ENCODE peak calls at places on chromosomes 11 and 22, in six cellular contexts. One of them, this sample, is unnamed.

GRCh38 chr11:66784575-66784974 is 55.6 kb upstream of the SPTBN2 start:
- DNase-seq in mesenchymal stem cell: no peak
- DNase-seq in IMR-90: peak; percentile 2
- DNase-seq in H1: no peak
- DNase-seq in mesendoderm: no peak
- DNase-seq in trophoblast cell: no peak
- DNase-seq in this sample: no peak

GRCh38 chr22:20531404-20532181 is 24.2 kb downstream of the MED15 start:
- DNase-seq in mesenchymal stem cell: peak; percentile 91
- DNase-seq in IMR-90: peak; percentile 90
- DNase-seq in H1: no peak
- DNase-seq in mesendoderm: peak; percentile 90
- DNase-seq in trophoblast cell: peak; percentile 85
- DNase-seq in this sample: no peak

GRCh38 chr11:59787816-59788215 is 22.8 kb downstream of the MRPL16 start:
- DNase-seq in mesenchymal stem cell: peak; percentile 70
- DNase-seq in IMR-90: peak; percentile 73
- DNase-seq in H1: no peak
- DNase-seq in mesendoderm: peak; percentile 41
- DNase-seq in trophoblast cell: no peak
- DNase-seq in this sample: no peak

GRCh38 chr22:37971475-37972434 is 12.6 kb downstream of the SOX10 start:
- DNase-seq in mesenchymal stem cell: no peak
- DNase-seq in IMR-90: no peak
- DNase-seq in H1: peak; percentile 71
- DNase-seq in mesendoderm: peak; percentile 59
- DNase-seq in trophoblast cell: no peak
- DNase-seq in this sample: no peak

GRCh38 chr11:3866206-3866605 is 10.7 kb downstream of the STIM1 start:
- DNase-seq in mesenchymal stem cell: peak; percentile 46
- DNase-seq in IMR-90: no peak
- DNase-seq in H1: no peak
- DNase-seq in mesendoderm: peak; percentile 78
- DNase-seq in trophoblast cell: peak; percentile 69
- DNase-seq in this sample: no peak

GRCh38 chr22:21709688-21710087 is 25.9 kb downstream of the YPEL1 start:
- DNase-seq in mesenchymal stem cell: no peak
- DNase-seq in IMR-90: no peak
- DNase-seq in H1: no peak
- DNase-seq in mesendoderm: no peak
- DNase-seq in trophoblast cell: no peak
- DNase-seq in this sample: no peak

GRCh38 chr11:77411717-77412441 is 62.0 kb downstream of the PAK1 start:
- DNase-seq in mesenchymal stem cell: peak; percentile 89
- DNase-seq in IMR-90: peak; percentile 82
- DNase-seq in H1: peak; percentile 84
- DNase-seq in mesendoderm: peak; percentile 96
- DNase-seq in trophoblast cell: peak; percentile 75
- DNase-seq in this sample: peak; percentile 68

GRCh38 chr11:11468919-11469318 is 115.9 kb upstream of the CSNK2A3 start:
- DNase-seq in mesenchymal stem cell: peak; percentile 12
- DNase-seq in IMR-90: peak; percentile 62
- DNase-seq in H1: no peak
- DNase-seq in mesendoderm: no peak
- DNase-seq in trophoblast cell: no peak
- DNase-seq in this sample: no peak

GRCh38 chr11:121583825-121584224 is 131.1 kb upstream of the SORL1-AS1 start:
- DNase-seq in mesenchymal stem cell: no peak
- DNase-seq in IMR-90: no peak
- DNase-seq in H1: no peak
- DNase-seq in mesendoderm: no peak
- DNase-seq in trophoblast cell: no peak
- DNase-seq in this sample: no peak

GRCh38 chr11:43516316-43516820 is 157.6 kb downstream of the TTC17 start:
- DNase-seq in mesenchymal stem cell: no peak
- DNase-seq in IMR-90: no peak
- DNase-seq in H1: no peak
- DNase-seq in mesendoderm: peak; percentile 45
- DNase-seq in trophoblast cell: no peak
- DNase-seq in this sample: peak; percentile 70

GRCh38 chr11:18791175-18792065 is at the start of gene PTPN5:
- DNase-seq in mesenchymal stem cell: no peak
- DNase-seq in IMR-90: no peak
- DNase-seq in H1: peak; percentile 77
- DNase-seq in mesendoderm: peak; percentile 28
- DNase-seq in trophoblast cell: no peak
- DNase-seq in this sample: peak; percentile 70

GRCh38 chr11:119892311-119892808 is 163.4 kb upstream of the NECTIN1 start:
- DNase-seq in mesenchymal stem cell: no peak
- DNase-seq in IMR-90: no peak
- DNase-seq in H1: no peak
- DNase-seq in mesendoderm: peak; percentile 29
- DNase-seq in trophoblast cell: no peak
- DNase-seq in this sample: no peak

GRCh38 chr11:13415201-13415600 is 47.8 kb downstream of the BTBD10 start:
- DNase-seq in mesenchymal stem cell: no peak
- DNase-seq in IMR-90: no peak
- DNase-seq in H1: no peak
- DNase-seq in mesendoderm: no peak
- DNase-seq in trophoblast cell: peak; percentile 98
- DNase-seq in this sample: no peak

GRCh38 chr11:69512790-69513189 is 31.3 kb downstream of the LINC01488 start:
- DNase-seq in mesenchymal stem cell: no peak
- DNase-seq in IMR-90: no peak
- DNase-seq in H1: no peak
- DNase-seq in mesendoderm: no peak
- DNase-seq in trophoblast cell: no peak
- DNase-seq in this sample: no peak

GRCh38 chr22:26722159-26722558 is 64.8 kb downstream of the MIAT start:
- DNase-seq in mesenchymal stem cell: no peak
- DNase-seq in IMR-90: peak; percentile 63
- DNase-seq in H1: no peak
- DNase-seq in mesendoderm: no peak
- DNase-seq in trophoblast cell: no peak
- DNase-seq in this sample: no peak

GRCh38 chr11:1757861-1758610 is 5.7 kb downstream of the CTSD start:
- DNase-seq in mesenchymal stem cell: no peak
- DNase-seq in IMR-90: no peak
- DNase-seq in H1: no peak
- DNase-seq in mesendoderm: no peak
- DNase-seq in trophoblast cell: no peak
- DNase-seq in this sample: no peak

GRCh38 chr11:118846181-118846946 is 37.3 kb upstream of the CXCR5 start:
- DNase-seq in mesenchymal stem cell: no peak
- DNase-seq in IMR-90: no peak
- DNase-seq in H1: peak; percentile 52
- DNase-seq in mesendoderm: peak; percentile 65
- DNase-seq in trophoblast cell: no peak
- DNase-seq in this sample: no peak
- H3K4me3 ChIP-seq in mesenchymal stem cell: no peak overlapping the region
- H3K4me3 ChIP-seq in IMR-90: no peak overlapping the region
- H3K4me3 ChIP-seq in H1: no peak overlapping the region
- H3K4me3 ChIP-seq in mesendoderm: no peak overlapping the region
- H3K4me3 ChIP-seq in trophoblast cell: no peak overlapping the region
- H3K4me3 ChIP-seq in this sample: no peak overlapping the region

GRCh38 chr22:36914383-36914752 is 940 bp downstream of the CSF2RB start:
- DNase-seq in mesenchymal stem cell: no peak
- DNase-seq in IMR-90: no peak
- DNase-seq in H1: no peak
- DNase-seq in mesendoderm: no peak
- DNase-seq in trophoblast cell: peak; percentile 37
- DNase-seq in this sample: no peak

GRCh38 chr22:36913431-36914382 is at the start of gene CSF2RB:
- DNase-seq in mesenchymal stem cell: no peak
- DNase-seq in IMR-90: no peak
- DNase-seq in H1: no peak
- DNase-seq in mesendoderm: no peak
- DNase-seq in trophoblast cell: peak; percentile 71
- DNase-seq in this sample: no peak

GRCh38 chr22:36910461-36910860 is 3.0 kb upstream of the CSF2RB start:
- DNase-seq in mesenchymal stem cell: no peak
- DNase-seq in IMR-90: no peak
- DNase-seq in H1: no peak
- DNase-seq in mesendoderm: no peak
- DNase-seq in trophoblast cell: no peak
- DNase-seq in this sample: no peak

GRCh38 chr22:36911887-36912661 is 1.4 kb upstream of the CSF2RB start:
- DNase-seq in mesenchymal stem cell: no peak
- DNase-seq in IMR-90: no peak
- DNase-seq in H1: no peak
- DNase-seq in mesendoderm: peak; percentile 52
- DNase-seq in trophoblast cell: peak; percentile 82
- DNase-seq in this sample: no peak

DNA sequence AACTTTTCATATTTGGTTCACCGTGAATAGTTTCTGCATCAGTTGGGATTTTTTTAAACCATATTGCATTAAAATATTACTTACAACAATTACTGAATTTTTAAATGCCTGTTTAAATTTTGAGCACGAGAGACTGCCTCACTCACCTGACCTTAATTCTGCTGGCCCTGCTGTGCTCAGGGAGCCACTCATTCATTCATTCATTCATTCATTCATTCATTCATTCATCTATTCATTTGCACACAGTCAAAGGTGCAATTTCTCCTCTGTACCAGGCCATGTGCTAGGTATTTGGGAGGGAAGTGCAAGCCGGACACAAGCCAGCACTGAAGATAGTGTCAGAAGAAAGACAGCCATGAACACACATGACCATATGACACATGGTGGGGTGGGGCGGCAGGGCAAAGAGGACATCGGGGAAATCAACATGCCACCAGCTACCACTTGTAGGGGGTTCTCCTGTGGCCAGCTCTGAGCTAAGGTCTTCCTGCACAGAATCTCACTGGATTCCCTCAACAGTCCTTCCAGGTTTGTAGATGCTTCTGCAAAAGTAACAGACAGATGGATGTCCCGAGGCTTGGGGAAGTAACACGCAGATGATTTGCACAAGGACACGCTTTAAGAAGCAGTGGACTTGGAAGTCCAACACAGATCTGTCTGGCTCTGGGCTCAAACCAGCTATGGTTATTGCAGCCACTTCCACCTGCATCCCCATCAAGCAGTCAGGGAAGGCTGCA is 566 bp upstream of the CSF2RB start:
- DNase-seq in mesenchymal stem cell: no peak
- DNase-seq in IMR-90: no peak
- DNase-seq in H1: no peak
- DNase-seq in mesendoderm: no peak
- DNase-seq in trophoblast cell: no peak
- DNase-seq in this sample: no peak
- H3K9ac ChIP-seq in mesenchymal stem cell: no peak overlapping the region
- H3K9ac ChIP-seq in IMR-90: no peak overlapping the region
- H3K9ac ChIP-seq in H1: no peak overlapping the region
- H3K9ac ChIP-seq in mesendoderm: no peak overlapping the region
- H3K9ac ChIP-seq in trophoblast cell: no peak overlapping the region
- H3K9ac ChIP-seq in this sample: no peak overlapping the region

GRCh38 chr22:41447435-41448188 is 1.0 kb upstream of the TOB2 start:
- DNase-seq in mesenchymal stem cell: peak; percentile 85
- DNase-seq in IMR-90: peak; percentile 50
- DNase-seq in H1: peak; percentile 78
- DNase-seq in mesendoderm: peak; percentile 86
- DNase-seq in trophoblast cell: peak; percentile 87
- DNase-seq in this sample: peak; percentile 75

GRCh38 chr22:41448189-41448808 is 1.7 kb upstream of the TOB2 start:
- DNase-seq in mesenchymal stem cell: peak; percentile 100
- DNase-seq in IMR-90: peak; percentile 99
- DNase-seq in H1: peak; percentile 87
- DNase-seq in mesendoderm: peak; percentile 100
- DNase-seq in trophoblast cell: peak; percentile 99
- DNase-seq in this sample: peak; percentile 99

GRCh38 chr22:41445171-41446056 is 1.2 kb downstream of the TOB2 start:
- DNase-seq in mesenchymal stem cell: peak; percentile 34
- DNase-seq in IMR-90: no peak
- DNase-seq in H1: peak; percentile 55
- DNase-seq in mesendoderm: peak; percentile 87
- DNase-seq in trophoblast cell: peak; percentile 62
- DNase-seq in this sample: peak; percentile 71

GRCh38 chr22:41446057-41446501 is 522 bp downstream of the TOB2 start:
- DNase-seq in mesenchymal stem cell: peak; percentile 18
- DNase-seq in IMR-90: no peak
- DNase-seq in H1: no peak
- DNase-seq in mesendoderm: no peak
- DNase-seq in trophoblast cell: no peak
- DNase-seq in this sample: peak; percentile 21

DNA sequence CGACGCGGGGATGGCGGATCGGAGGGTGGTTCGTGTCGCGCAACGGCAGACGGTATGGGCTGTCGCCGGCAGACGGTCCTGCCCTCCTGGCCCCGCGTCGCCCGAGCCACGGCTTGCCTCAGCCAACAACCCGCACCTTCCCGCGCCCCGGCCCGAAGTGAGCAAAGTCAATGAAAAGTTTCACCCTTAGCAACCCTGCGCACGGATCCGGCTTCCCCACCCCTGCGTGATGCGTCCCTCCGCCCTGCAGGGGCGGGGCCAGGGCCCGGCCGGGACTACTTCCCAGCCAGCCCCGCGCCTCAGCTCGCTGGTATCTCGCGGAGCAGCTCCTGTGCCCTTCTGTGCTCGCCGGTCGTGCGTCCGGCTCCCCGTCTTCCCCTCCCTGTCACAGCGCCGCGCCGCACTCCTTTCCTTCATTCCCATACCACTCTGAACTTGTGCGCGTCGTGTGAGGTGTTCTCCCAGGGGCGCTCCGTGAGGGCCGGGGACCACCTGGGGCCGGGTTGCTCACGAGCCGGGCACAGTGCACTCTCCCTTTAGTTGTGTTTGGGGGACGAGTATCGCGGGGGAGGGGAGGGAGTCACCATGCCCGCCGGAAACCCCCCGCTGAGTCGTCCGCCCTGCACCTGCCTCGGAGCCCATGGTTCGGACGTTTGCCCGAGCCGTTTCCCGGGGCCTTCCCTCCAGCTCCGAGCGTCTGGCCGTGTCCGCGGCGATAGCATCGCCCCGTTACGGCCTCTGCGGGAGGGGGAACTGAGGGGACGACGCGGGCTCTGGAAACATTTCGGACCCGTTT is at the start of gene TOB2:
- DNase-seq in mesenchymal stem cell: peak; percentile 96
- DNase-seq in IMR-90: peak; percentile 95
- DNase-seq in H1: peak; percentile 97
- DNase-seq in mesendoderm: peak; percentile 98
- DNase-seq in trophoblast cell: peak; percentile 98
- DNase-seq in this sample: peak; percentile 95
- H2BK5ac ChIP-seq in mesenchymal stem cell: peak within 1 kb of the TSS; percentile 57
- H2BK5ac ChIP-seq in IMR-90: peak within 1 kb of the TSS; percentile 88
- H2BK5ac ChIP-seq in H1: peak within 1 kb of the TSS; percentile 99
- H2BK5ac ChIP-seq in mesendoderm: peak within 1 kb of the TSS; percentile 97
- H2BK5ac ChIP-seq in trophoblast cell: peak within 1 kb of the TSS; percentile 97
- H2BK5ac ChIP-seq in this sample: peak within 1 kb of the TSS; percentile 100

GRCh38 chr11:125532668-125533067 is 36.6 kb upstream of the FEZ1 start:
- DNase-seq in mesenchymal stem cell: no peak
- DNase-seq in IMR-90: no peak
- DNase-seq in H1: no peak
- DNase-seq in mesendoderm: peak; percentile 54
- DNase-seq in trophoblast cell: peak; percentile 23
- DNase-seq in this sample: no peak

DNA sequence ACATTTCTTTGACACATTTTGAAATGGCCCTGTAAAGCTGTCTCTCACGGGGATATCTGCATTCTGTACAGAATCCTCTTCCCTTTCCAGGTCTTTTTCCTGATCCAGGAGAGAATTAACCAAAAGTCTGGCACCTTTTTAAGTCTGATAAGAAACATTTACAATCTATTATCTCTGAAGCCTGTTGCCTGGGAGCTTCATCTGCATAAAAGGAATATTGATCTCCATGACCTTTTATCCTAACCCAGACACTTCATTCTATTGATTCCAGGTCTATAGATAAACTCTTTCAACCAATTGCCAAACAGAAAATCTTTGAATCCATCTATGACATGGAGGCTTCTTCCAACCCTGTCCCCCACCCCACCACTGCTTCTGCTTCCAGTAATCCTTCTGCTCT is 33.7 kb upstream of the EI24 start:
- DNase-seq in mesenchymal stem cell: no peak
- DNase-seq in IMR-90: no peak
- DNase-seq in H1: no peak
- DNase-seq in mesendoderm: peak; percentile 51
- DNase-seq in trophoblast cell: no peak
- DNase-seq in this sample: no peak
- H3K4me3 ChIP-seq in mesenchymal stem cell: no peak overlapping the region
- H3K4me3 ChIP-seq in IMR-90: no peak overlapping the region
- H3K4me3 ChIP-seq in H1: no peak overlapping the region
- H3K4me3 ChIP-seq in mesendoderm: no peak overlapping the region
- H3K4me3 ChIP-seq in trophoblast cell: no peak overlapping the region
- H3K4me3 ChIP-seq in this sample: no peak overlapping the region

This sample was measured in neuronal stem cell.